ENCODE peak calls at places on chromosomes 11 and 22, in eight cellular contexts. One of them, this sample, is unnamed.

GRCh38 chr11:126138636-126139540 is 72.6 kb downstream of the RPUSD4 start:
- DNase-seq in germinal center: no peak
- DNase-seq in stimulated activated CD8-positive, alpha-beta memory T cell treated with anti-CD3 and anti-CD28 coated beads, Interleukin-15, amount 100 ng/mL, for 24 hours: no peak
- DNase-seq in stimulated activated CD4-positive, alpha-beta T cell treated with anti-CD3 and anti-CD28 coated beads, TNF-alpha, amount 100 ng/mL, for 48 hours: no peak
- DNase-seq in NCI-H2081: no peak
- DNase-seq in GM18507: no peak
- DNase-seq in effector memory CD8-positive, alpha-beta T cell: no peak
- DNase-seq in omental fat pad: no peak
- DNase-seq in this sample: no peak

GRCh38 chr22:30565341-30565740 is 9.1 kb downstream of the GAL3ST1 start:
- DNase-seq in germinal center: no peak
- DNase-seq in stimulated activated CD8-positive, alpha-beta memory T cell treated with anti-CD3 and anti-CD28 coated beads, Interleukin-15, amount 100 ng/mL, for 24 hours: no peak
- DNase-seq in stimulated activated CD4-positive, alpha-beta T cell treated with anti-CD3 and anti-CD28 coated beads, TNF-alpha, amount 100 ng/mL, for 48 hours: no peak
- DNase-seq in NCI-H2081: no peak
- DNase-seq in GM18507: no peak
- DNase-seq in effector memory CD8-positive, alpha-beta T cell: no peak
- DNase-seq in omental fat pad: no peak
- DNase-seq in this sample: no peak

GRCh38 chr22:41302016-41302767 is 867 bp downstream of the ZC3H7B start:
- DNase-seq in germinal center: peak
- DNase-seq in stimulated activated CD8-positive, alpha-beta memory T cell treated with anti-CD3 and anti-CD28 coated beads, Interleukin-15, amount 100 ng/mL, for 24 hours: no peak
- DNase-seq in stimulated activated CD4-positive, alpha-beta T cell treated with anti-CD3 and anti-CD28 coated beads, TNF-alpha, amount 100 ng/mL, for 48 hours: no peak
- DNase-seq in NCI-H2081: no peak
- DNase-seq in GM18507: no peak
- DNase-seq in effector memory CD8-positive, alpha-beta T cell: peak
- DNase-seq in omental fat pad: no peak
- DNase-seq in this sample: peak

GRCh38 chr22:41799486-41800347 is 762 bp upstream of the CCDC134 start:
- DNase-seq in germinal center: peak
- DNase-seq in stimulated activated CD8-positive, alpha-beta memory T cell treated with anti-CD3 and anti-CD28 coated beads, Interleukin-15, amount 100 ng/mL, for 24 hours: peak
- DNase-seq in stimulated activated CD4-positive, alpha-beta T cell treated with anti-CD3 and anti-CD28 coated beads, TNF-alpha, amount 100 ng/mL, for 48 hours: no peak
- DNase-seq in NCI-H2081: no peak
- DNase-seq in GM18507: no peak
- DNase-seq in effector memory CD8-positive, alpha-beta T cell: no peak
- DNase-seq in omental fat pad: no peak
- DNase-seq in this sample: no peak

GRCh38 chr11:64219354-64219684 is 6.7 kb downstream of the TRPT1 start:
- DNase-seq in germinal center: no peak
- DNase-seq in stimulated activated CD8-positive, alpha-beta memory T cell treated with anti-CD3 and anti-CD28 coated beads, Interleukin-15, amount 100 ng/mL, for 24 hours: no peak
- DNase-seq in stimulated activated CD4-positive, alpha-beta T cell treated with anti-CD3 and anti-CD28 coated beads, TNF-alpha, amount 100 ng/mL, for 48 hours: no peak
- DNase-seq in NCI-H2081: no peak
- DNase-seq in GM18507: no peak
- DNase-seq in effector memory CD8-positive, alpha-beta T cell: no peak
- DNase-seq in omental fat pad: no peak
- DNase-seq in this sample: no peak

GRCh38 chr11:72231396-72232259 is 7.1 kb downstream of the INPPL1 start:
- DNase-seq in germinal center: no peak
- DNase-seq in stimulated activated CD8-positive, alpha-beta memory T cell treated with anti-CD3 and anti-CD28 coated beads, Interleukin-15, amount 100 ng/mL, for 24 hours: no peak
- DNase-seq in stimulated activated CD4-positive, alpha-beta T cell treated with anti-CD3 and anti-CD28 coated beads, TNF-alpha, amount 100 ng/mL, for 48 hours: no peak
- DNase-seq in NCI-H2081: no peak
- DNase-seq in GM18507: no peak
- DNase-seq in effector memory CD8-positive, alpha-beta T cell: no peak
- DNase-seq in omental fat pad: no peak
- DNase-seq in this sample: no peak

GRCh38 chr11:29051935-29052334 is 943.7 kb downstream of the METTL15 start:
- DNase-seq in germinal center: no peak
- DNase-seq in stimulated activated CD8-positive, alpha-beta memory T cell treated with anti-CD3 and anti-CD28 coated beads, Interleukin-15, amount 100 ng/mL, for 24 hours: no peak
- DNase-seq in stimulated activated CD4-positive, alpha-beta T cell treated with anti-CD3 and anti-CD28 coated beads, TNF-alpha, amount 100 ng/mL, for 48 hours: no peak
- DNase-seq in NCI-H2081: no peak
- DNase-seq in GM18507: no peak
- DNase-seq in effector memory CD8-positive, alpha-beta T cell: no peak
- DNase-seq in omental fat pad: no peak
- DNase-seq in this sample: no peak

GRCh38 chr22:39519681-39520053 is 695 bp upstream of the ATF4 start:
- DNase-seq in germinal center: no peak
- DNase-seq in stimulated activated CD8-positive, alpha-beta memory T cell treated with anti-CD3 and anti-CD28 coated beads, Interleukin-15, amount 100 ng/mL, for 24 hours: no peak
- DNase-seq in stimulated activated CD4-positive, alpha-beta T cell treated with anti-CD3 and anti-CD28 coated beads, TNF-alpha, amount 100 ng/mL, for 48 hours: no peak
- DNase-seq in NCI-H2081: no peak
- DNase-seq in GM18507: no peak
- DNase-seq in effector memory CD8-positive, alpha-beta T cell: no peak
- DNase-seq in omental fat pad: no peak
- DNase-seq in this sample: no peak